ENCODE peak calls at places on chromosomes 1 and 21, in six cellular contexts. One of them, this sample, is unnamed.

GRCh38 chr1:212247179-212247721 is 38.0 kb upstream of the PPP2R5A start:
- DNase-seq in right atrium auricular region: no peak
- DNase-seq in left ventricle myocardium inferior: peak; percentile 19
- DNase-seq in fibroblast of lung: peak; percentile 38
- DNase-seq in IMR-90: peak; percentile 79
- DNase-seq in SJSA1: peak; percentile 73
- DNase-seq in this sample: no peak

GRCh38 chr1:116763787-116764465 is 9.7 kb downstream of the CD2 start:
- DNase-seq in fibroblast of lung: no peak
- DNase-seq in right atrium auricular region: no peak
- DNase-seq in SJSA1: no peak
- DNase-seq in left ventricle myocardium inferior: no peak
- DNase-seq in IMR-90: no peak
- DNase-seq in this sample: peak; percentile 80

GRCh38 chr1:226444901-226445300 is 37.0 kb upstream of the PARP1 start:
- DNase-seq in IMR-90: no peak
- DNase-seq in left ventricle myocardium inferior: no peak
- DNase-seq in right atrium auricular region: no peak
- DNase-seq in SJSA1: no peak
- DNase-seq in fibroblast of lung: no peak
- DNase-seq in this sample: no peak

GRCh38 chr1:92315766-92316413 is 17.0 kb downstream of the RPAP2 start:
- DNase-seq in SJSA1: no peak
- DNase-seq in fibroblast of lung: no peak
- DNase-seq in left ventricle myocardium inferior: no peak
- DNase-seq in right atrium auricular region: no peak
- DNase-seq in IMR-90: no peak
- DNase-seq in this sample: no peak

GRCh38 chr21:44371596-44371995 is 18.2 kb downstream of the TRPM2 start:
- DNase-seq in SJSA1: no peak
- DNase-seq in IMR-90: no peak
- DNase-seq in left ventricle myocardium inferior: no peak
- DNase-seq in right atrium auricular region: no peak
- DNase-seq in fibroblast of lung: no peak
- DNase-seq in this sample: no peak

GRCh38 chr1:208203848-208204609 is 40.2 kb downstream of the PLXNA2 start:
- DNase-seq in right atrium auricular region: no peak
- DNase-seq in IMR-90: no peak
- DNase-seq in SJSA1: peak; percentile 73
- DNase-seq in fibroblast of lung: peak; percentile 84
- DNase-seq in left ventricle myocardium inferior: no peak
- DNase-seq in this sample: no peak

GRCh38 chr1:186208405-186209129 is 166.5 kb downstream of the TPR start:
- DNase-seq in right atrium auricular region: no peak
- DNase-seq in IMR-90: peak; percentile 67
- DNase-seq in left ventricle myocardium inferior: no peak
- DNase-seq in fibroblast of lung: peak; percentile 50
- DNase-seq in SJSA1: no peak
- DNase-seq in this sample: no peak

GRCh38 chr1:247905899-247906503 is 10.6 kb downstream of the OR2W3 start:
- DNase-seq in SJSA1: no peak
- DNase-seq in right atrium auricular region: no peak
- DNase-seq in left ventricle myocardium inferior: no peak
- DNase-seq in fibroblast of lung: no peak
- DNase-seq in IMR-90: no peak
- DNase-seq in this sample: no peak

GRCh38 chr1:93239862-93240261 is 59.3 kb downstream of the CCDC18 start:
- DNase-seq in fibroblast of lung: no peak
- DNase-seq in right atrium auricular region: no peak
- DNase-seq in left ventricle myocardium inferior: no peak
- DNase-seq in SJSA1: no peak
- DNase-seq in IMR-90: no peak
- DNase-seq in this sample: no peak

GRCh38 chr1:167474191-167474641 is 44.1 kb downstream of the CD247 start:
- DNase-seq in right atrium auricular region: no peak
- DNase-seq in SJSA1: no peak
- DNase-seq in left ventricle myocardium inferior: no peak
- DNase-seq in IMR-90: no peak
- DNase-seq in fibroblast of lung: no peak
- DNase-seq in this sample: no peak

GRCh38 chr1:2255420-2256369 is 27.6 kb downstream of the SKI start:
- DNase-seq in SJSA1: peak; percentile 69
- DNase-seq in IMR-90: peak; percentile 73
- DNase-seq in left ventricle myocardium inferior: no peak
- DNase-seq in fibroblast of lung: peak; percentile 73
- DNase-seq in right atrium auricular region: no peak
- DNase-seq in this sample: no peak

GRCh38 chr1:27455166-27455811 is 34.7 kb downstream of the WASF2 start:
- DNase-seq in right atrium auricular region: no peak
- DNase-seq in SJSA1: no peak
- DNase-seq in IMR-90: no peak
- DNase-seq in left ventricle myocardium inferior: no peak
- DNase-seq in fibroblast of lung: no peak
- DNase-seq in this sample: no peak

GRCh38 chr1:2098839-2099785 is 48.9 kb downstream of the PRKCZ start:
- DNase-seq in right atrium auricular region: no peak
- DNase-seq in fibroblast of lung: no peak
- DNase-seq in SJSA1: no peak
- DNase-seq in IMR-90: no peak
- DNase-seq in left ventricle myocardium inferior: no peak
- DNase-seq in this sample: no peak

GRCh38 chr1:72140222-72140621 is 142.1 kb downstream of the NEGR1 start:
- DNase-seq in SJSA1: no peak
- DNase-seq in left ventricle myocardium inferior: no peak
- DNase-seq in IMR-90: no peak
- DNase-seq in fibroblast of lung: peak; percentile 1
- DNase-seq in right atrium auricular region: no peak
- DNase-seq in this sample: no peak

GRCh38 chr1:107964397-107965111 is 426 bp downstream of the VAV3 start:
- DNase-seq in fibroblast of lung: peak; percentile 9
- DNase-seq in left ventricle myocardium inferior: no peak
- DNase-seq in right atrium auricular region: no peak
- DNase-seq in SJSA1: no peak
- DNase-seq in IMR-90: no peak
- DNase-seq in this sample: peak; percentile 78

GRCh38 chr1:77370161-77370560 is 88.3 kb downstream of the AK5 start:
- DNase-seq in fibroblast of lung: no peak
- DNase-seq in SJSA1: no peak
- DNase-seq in right atrium auricular region: no peak
- DNase-seq in IMR-90: peak; percentile 64
- DNase-seq in left ventricle myocardium inferior: no peak
- DNase-seq in this sample: no peak

GRCh38 chr1:28577738-28578536 is 14.1 kb upstream of the RAB42 start:
- DNase-seq in right atrium auricular region: no peak
- DNase-seq in IMR-90: no peak
- DNase-seq in SJSA1: no peak
- DNase-seq in left ventricle myocardium inferior: no peak
- DNase-seq in fibroblast of lung: no peak
- DNase-seq in this sample: no peak

GRCh38 chr1:77900687-77901293 is 12.4 kb downstream of the NEXN start:
- DNase-seq in IMR-90: peak; percentile 63
- DNase-seq in right atrium auricular region: peak; percentile 58
- DNase-seq in fibroblast of lung: peak; percentile 63
- DNase-seq in SJSA1: no peak
- DNase-seq in left ventricle myocardium inferior: no peak
- DNase-seq in this sample: peak; percentile 27

GRCh38 chr1:152461544-152461943 is 47.5 kb upstream of the CRNN start:
- DNase-seq in IMR-90: peak; percentile 38
- DNase-seq in fibroblast of lung: peak; percentile 36
- DNase-seq in right atrium auricular region: peak; percentile 66
- DNase-seq in SJSA1: peak; percentile 60
- DNase-seq in left ventricle myocardium inferior: peak; percentile 18
- DNase-seq in this sample: peak; percentile 33

GRCh38 chr1:180842052-180842451 is 70.6 kb upstream of the KIAA1614 start:
- DNase-seq in SJSA1: no peak
- DNase-seq in right atrium auricular region: no peak
- DNase-seq in left ventricle myocardium inferior: no peak
- DNase-seq in fibroblast of lung: peak; percentile 88
- DNase-seq in IMR-90: peak; percentile 85
- DNase-seq in this sample: no peak

GRCh38 chr1:182041615-182042014 is 19.9 kb downstream of the ZNF648 start:
- DNase-seq in SJSA1: no peak
- DNase-seq in left ventricle myocardium inferior: no peak
- DNase-seq in IMR-90: no peak
- DNase-seq in right atrium auricular region: no peak
- DNase-seq in fibroblast of lung: no peak
- DNase-seq in this sample: no peak

GRCh38 chr1:2632561-2633361 is at the start of gene MMEL1:
- DNase-seq in IMR-90: no peak
- DNase-seq in SJSA1: no peak
- DNase-seq in right atrium auricular region: no peak
- DNase-seq in left ventricle myocardium inferior: no peak
- DNase-seq in fibroblast of lung: no peak
- DNase-seq in this sample: peak; percentile 88

GRCh38 chr1:224080082-224080774 is 33.7 kb upstream of the FBXO28 start:
- DNase-seq in left ventricle myocardium inferior: no peak
- DNase-seq in right atrium auricular region: no peak
- DNase-seq in IMR-90: peak; percentile 77
- DNase-seq in fibroblast of lung: peak; percentile 74
- DNase-seq in SJSA1: peak; percentile 46
- DNase-seq in this sample: no peak

GRCh38 chr21:25838809-25839208 is 104.0 kb downstream of the GABPA start:
- DNase-seq in SJSA1: no peak
- DNase-seq in fibroblast of lung: peak; percentile 67
- DNase-seq in right atrium auricular region: no peak
- DNase-seq in IMR-90: peak; percentile 20
- DNase-seq in left ventricle myocardium inferior: no peak
- DNase-seq in this sample: no peak

GRCh38 chr21:45266518-45267389 is 20.9 kb downstream of the POFUT2 start:
- DNase-seq in left ventricle myocardium inferior: no peak
- DNase-seq in fibroblast of lung: peak; percentile 34
- DNase-seq in SJSA1: peak; percentile 33
- DNase-seq in right atrium auricular region: no peak
- DNase-seq in IMR-90: no peak
- DNase-seq in this sample: no peak

GRCh38 chr1:113677250-113678158 is 81.8 kb downstream of the PHTF1 start:
- DNase-seq in left ventricle myocardium inferior: no peak
- DNase-seq in SJSA1: no peak
- DNase-seq in right atrium auricular region: no peak
- DNase-seq in IMR-90: peak; percentile 63
- DNase-seq in fibroblast of lung: peak; percentile 68
- DNase-seq in this sample: peak; percentile 71

GRCh38 chr1:113675299-113675698 is 84.0 kb downstream of the PHTF1 start:
- DNase-seq in SJSA1: no peak
- DNase-seq in left ventricle myocardium inferior: no peak
- DNase-seq in IMR-90: peak; percentile 19
- DNase-seq in right atrium auricular region: no peak
- DNase-seq in fibroblast of lung: peak; percentile 25
- DNase-seq in this sample: no peak

GRCh38 chr1:113678159-113678469 is 81.2 kb downstream of the PHTF1 start:
- DNase-seq in IMR-90: no peak
- DNase-seq in SJSA1: no peak
- DNase-seq in right atrium auricular region: no peak
- DNase-seq in fibroblast of lung: no peak
- DNase-seq in left ventricle myocardium inferior: no peak
- DNase-seq in this sample: no peak

GRCh38 chr1:113674591-113674990 is 84.7 kb downstream of the PHTF1 start:
- DNase-seq in left ventricle myocardium inferior: no peak
- DNase-seq in right atrium auricular region: no peak
- DNase-seq in IMR-90: peak; percentile 55
- DNase-seq in fibroblast of lung: peak; percentile 14
- DNase-seq in SJSA1: no peak
- DNase-seq in this sample: no peak

GRCh38 chr1:113676524-113676923 is 82.8 kb downstream of the PHTF1 start:
- DNase-seq in SJSA1: no peak
- DNase-seq in IMR-90: no peak
- DNase-seq in left ventricle myocardium inferior: no peak
- DNase-seq in right atrium auricular region: no peak
- DNase-seq in fibroblast of lung: no peak
- DNase-seq in this sample: no peak
- H3K36me3 ChIP-seq in SJSA1: peaks cover 18% of the 10 kb centered on the region
- H3K36me3 ChIP-seq in IMR-90: no peaks in the 10 kb centered on the region
- H3K36me3 ChIP-seq in left ventricle myocardium inferior: peaks cover 9% of the 10 kb centered on the region
- H3K36me3 ChIP-seq in right atrium auricular region: peaks cover 8% of the 10 kb centered on the region
- H3K36me3 ChIP-seq in fibroblast of lung: no peaks in the 10 kb centered on the region
- H3K36me3 ChIP-seq in this sample: no peaks in the 10 kb centered on the region

GRCh38 chr21:29330797-29331196 is 32.1 kb downstream of the BACH1 start:
- DNase-seq in left ventricle myocardium inferior: no peak
- DNase-seq in SJSA1: no peak
- DNase-seq in IMR-90: no peak
- DNase-seq in fibroblast of lung: no peak
- DNase-seq in right atrium auricular region: no peak
- DNase-seq in this sample: no peak
- H3K36me3 ChIP-seq in left ventricle myocardium inferior: peaks cover 45% of the 10 kb centered on the region
- H3K36me3 ChIP-seq in SJSA1: peaks cover 63% of the 10 kb centered on the region
- H3K36me3 ChIP-seq in IMR-90: peaks cover 29% of the 10 kb centered on the region
- H3K36me3 ChIP-seq in fibroblast of lung: peaks cover 5% of the 10 kb centered on the region
- H3K36me3 ChIP-seq in right atrium auricular region: peaks cover 22% of the 10 kb centered on the region
- H3K36me3 ChIP-seq in this sample: peaks cover 3% of the 10 kb centered on the region

DNA sequence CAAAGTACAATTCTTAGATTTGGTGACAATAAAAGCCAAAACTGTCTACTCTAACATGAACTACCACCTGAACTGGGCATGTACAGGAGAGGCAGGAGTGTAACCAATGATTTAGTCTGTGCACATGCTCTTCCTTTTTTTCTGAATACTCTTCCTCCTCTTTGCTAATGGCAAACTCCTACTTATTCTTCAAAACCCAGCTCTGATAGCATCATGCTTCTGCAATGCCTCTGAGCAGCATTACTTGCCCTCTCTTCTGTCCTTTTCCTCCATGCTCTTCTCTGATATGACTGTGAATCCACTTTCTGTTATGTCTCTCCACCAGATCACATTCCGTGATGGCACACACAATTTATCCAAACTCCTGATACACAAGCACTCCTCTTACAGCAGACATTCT is 31.4 kb downstream of the CNN3 start:
- DNase-seq in fibroblast of lung: no peak
- DNase-seq in right atrium auricular region: no peak
- DNase-seq in left ventricle myocardium inferior: no peak
- DNase-seq in SJSA1: no peak
- DNase-seq in IMR-90: no peak
- DNase-seq in this sample: no peak
- H3K36me3 ChIP-seq in fibroblast of lung: peaks cover 17% of the 10 kb centered on the region
- H3K36me3 ChIP-seq in right atrium auricular region: peaks cover 56% of the 10 kb centered on the region
- H3K36me3 ChIP-seq in left ventricle myocardium inferior: peaks cover 89% of the 10 kb centered on the region
- H3K36me3 ChIP-seq in SJSA1: peaks cover 93% of the 10 kb centered on the region
- H3K36me3 ChIP-seq in IMR-90: peaks cover 28% of the 10 kb centered on the region
- H3K36me3 ChIP-seq in this sample: peaks cover 14% of the 10 kb centered on the region

GRCh38 chr1:46171351-46171750 is 3.5 kb upstream of the TSPAN1 start:
- DNase-seq in left ventricle myocardium inferior: peak; percentile 53
- DNase-seq in SJSA1: no peak
- DNase-seq in fibroblast of lung: no peak
- DNase-seq in IMR-90: no peak
- DNase-seq in right atrium auricular region: no peak
- DNase-seq in this sample: no peak
- H3K36me3 ChIP-seq in left ventricle myocardium inferior: no peaks in the 10 kb centered on the region
- H3K36me3 ChIP-seq in SJSA1: no peaks in the 10 kb centered on the region
- H3K36me3 ChIP-seq in fibroblast of lung: no peaks in the 10 kb centered on the region
- H3K36me3 ChIP-seq in IMR-90: no peaks in the 10 kb centered on the region
- H3K36me3 ChIP-seq in right atrium auricular region: no peaks in the 10 kb centered on the region
- H3K36me3 ChIP-seq in this sample: no peaks in the 10 kb centered on the region

DNA sequence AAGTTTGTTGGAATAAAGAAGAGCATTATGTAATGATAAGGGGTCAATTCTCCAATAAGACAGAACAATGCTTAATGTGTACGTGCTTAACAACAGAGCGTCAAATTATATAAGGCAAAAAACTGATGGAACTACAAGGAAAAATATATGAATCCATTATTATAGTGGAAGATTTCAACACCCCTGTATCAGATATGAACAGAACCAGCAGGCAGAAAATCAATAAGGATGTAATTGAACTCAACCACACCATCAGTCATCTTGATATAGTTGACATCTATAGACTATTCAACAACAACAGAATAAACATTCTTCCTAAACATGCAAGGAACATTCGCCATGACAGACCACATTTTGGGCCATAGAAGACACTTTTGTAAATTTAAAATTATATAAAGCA is 3.6 kb upstream of the CDC73 start:
- DNase-seq in left ventricle myocardium inferior: no peak
- DNase-seq in IMR-90: no peak
- DNase-seq in fibroblast of lung: no peak
- DNase-seq in right atrium auricular region: no peak
- DNase-seq in SJSA1: no peak
- DNase-seq in this sample: no peak
- H3K36me3 ChIP-seq in left ventricle myocardium inferior: no peaks in the 10 kb centered on the region
- H3K36me3 ChIP-seq in IMR-90: no peaks in the 10 kb centered on the region
- H3K36me3 ChIP-seq in fibroblast of lung: no peaks in the 10 kb centered on the region
- H3K36me3 ChIP-seq in right atrium auricular region: no peaks in the 10 kb centered on the region
- H3K36me3 ChIP-seq in SJSA1: no peaks in the 10 kb centered on the region
- H3K36me3 ChIP-seq in this sample: no peaks in the 10 kb centered on the region

This sample was measured in H7.